ENCODE peak calls at places on chromosomes 5 and 9, in five cellular contexts. J, K, A, S and Q are unnamed samples.

GRCh38 chr9:93138171-93138764 is 4.2 kb upstream of the NINJ1 start:
- DNase-seq in S (no peak), J (no peak), A (no peak), K (no peak), Q (no peak)

GRCh38 chr9:703392-703791 is 138.1 kb upstream of the DMRT1 start:
- DNase-seq in S (no peak), A (no peak), K (no peak), J (no peak), Q (no peak)

GRCh38 chr5:83877911-83878706 is 157.5 kb upstream of the HAPLN1 start:
- DNase-seq in A (peak), J (no peak), S (no peak), K (no peak), Q (no peak)

GRCh38 chr5:59036274-59036961 is 453.5 kb downstream of the RAB3C start:
- DNase-seq in S (no peak), K (peak), J (peak), A (peak), Q (peak)

GRCh38 chr9:101462558-101462957 is 27.0 kb upstream of the ALDOB start:
- DNase-seq in S (no peak), K (no peak), J (no peak), A (peak), Q (peak)

GRCh38 chr5:176446884-176447537 is 1.2 kb upstream of the FAF2 start:
- DNase-seq in K (no peak), J (no peak), A (peak), S (peak), Q (no peak)

GRCh38 chr9:8784813-8785212 is 985.2 kb upstream of the DMAC1 start:
- DNase-seq in K (no peak), J (no peak), S (no peak), A (peak), Q (no peak)

GRCh38 chr9:130846487-130847305 is 11.6 kb downstream of the ABL1 start:
- DNase-seq in K (peak), S (no peak), J (no peak), A (peak), Q (peak)

GRCh38 chr9:33138768-33139167 is 28.4 kb downstream of the B4GALT1 start:
- DNase-seq in S (no peak), J (no peak), A (no peak), K (no peak), Q (no peak)

GRCh38 chr5:154642499-154643245 is 112.5 kb upstream of the LARP1 start:
- DNase-seq in S (no peak), K (no peak), A (peak), J (no peak), Q (peak)

GRCh38 chr5:119435436-119436132 is 16.7 kb upstream of the HSD17B4 start:
- DNase-seq in A (peak), K (no peak), J (peak), S (peak), Q (peak)

GRCh38 chr5:140128376-140128775 is 2.6 kb downstream of the IGIP start:
- DNase-seq in S (no peak), A (no peak), K (no peak), J (no peak), Q (no peak)

GRCh38 chr5:96752341-96753016 is 55.3 kb downstream of the ERAP1 start:
- DNase-seq in J (peak), A (peak), K (peak), S (peak), Q (peak)

GRCh38 chr5:6576861-6577501 is 55.9 kb downstream of the NSUN2 start:
- DNase-seq in A (peak), J (peak), S (peak), K (peak), Q (peak)

GRCh38 chr5:150490296-150490669 is 17.6 kb upstream of the NDST1 start:
- DNase-seq in K (no peak), J (no peak), A (no peak), S (no peak), Q (no peak)

GRCh38 chr9:107480386-107480789 is 9.2 kb downstream of the KLF4 start:
- DNase-seq in J (peak), A (peak), K (no peak), S (no peak), Q (peak)

GRCh38 chr5:125501396-125501795 is 755.0 kb upstream of the ZNF608 start:
- DNase-seq in K (no peak), J (no peak), S (no peak), A (no peak), Q (no peak)

GRCh38 chr9:136561779-136562178 is 15.9 kb upstream of the NOTCH1 start:
- DNase-seq in K (no peak), A (no peak), S (no peak), J (no peak), Q (no peak)

GRCh38 chr5:160347453-160347852 is 23.0 kb downstream of the C1QTNF2 start:
- DNase-seq in A (no peak), K (no peak), J (no peak), S (no peak), Q (no peak)

GRCh38 chr5:138469540-138470321 is 4.5 kb downstream of the EGR1 start:
- DNase-seq in J (peak), A (peak), K (peak), S (no peak), Q (peak)

GRCh38 chr9:111148390-111148993 is 110.2 kb upstream of the LPAR1 start:
- DNase-seq in S (no peak), A (peak), K (no peak), J (no peak), Q (no peak)

GRCh38 chr5:146015001-146015400 is 78.6 kb downstream of the SH3RF2 start:
- DNase-seq in A (no peak), J (no peak), S (no peak), K (peak), Q (no peak)

GRCh38 chr5:79416499-79416898 is 97.4 kb downstream of the HOMER1 start:
- DNase-seq in S (no peak), K (no peak), A (peak), J (no peak), Q (no peak)

GRCh38 chr5:1255081-1255561 is 29.9 kb downstream of the SLC6A18 start:
- DNase-seq in A (peak), J (no peak), K (no peak), S (no peak), Q (no peak)

GRCh38 chr5:16963821-16964220 is 27.7 kb upstream of the MYO10 start:
- DNase-seq in S (no peak), J (no peak), A (no peak), K (no peak), Q (no peak)

GRCh38 chr5:16970260-16970659 is 34.2 kb upstream of the MYO10 start:
- DNase-seq in S (no peak), A (no peak), J (no peak), K (no peak), Q (no peak)

GRCh38 chr5:16965581-16965980 is 29.5 kb upstream of the MYO10 start:
- DNase-seq in S (no peak), A (peak), K (no peak), J (no peak), Q (no peak)

GRCh38 chr5:16964821-16965220 is 28.7 kb upstream of the MYO10 start:
- DNase-seq in A (peak), S (no peak), K (no peak), J (no peak), Q (no peak)
- TF ChIP-seq CTCF in A (no peak), S (no peak), K (no peak), J (no peak), Q (no peak)

GRCh38 chr5:172123269-172123692 is 64.7 kb downstream of the STK10 start:
- DNase-seq in A (peak), S (no peak), K (peak), J (peak), Q (peak)
- TF ChIP-seq CTCF in A (peak), S (no peak), K (peak), J (no peak), Q (no peak)

DNA sequence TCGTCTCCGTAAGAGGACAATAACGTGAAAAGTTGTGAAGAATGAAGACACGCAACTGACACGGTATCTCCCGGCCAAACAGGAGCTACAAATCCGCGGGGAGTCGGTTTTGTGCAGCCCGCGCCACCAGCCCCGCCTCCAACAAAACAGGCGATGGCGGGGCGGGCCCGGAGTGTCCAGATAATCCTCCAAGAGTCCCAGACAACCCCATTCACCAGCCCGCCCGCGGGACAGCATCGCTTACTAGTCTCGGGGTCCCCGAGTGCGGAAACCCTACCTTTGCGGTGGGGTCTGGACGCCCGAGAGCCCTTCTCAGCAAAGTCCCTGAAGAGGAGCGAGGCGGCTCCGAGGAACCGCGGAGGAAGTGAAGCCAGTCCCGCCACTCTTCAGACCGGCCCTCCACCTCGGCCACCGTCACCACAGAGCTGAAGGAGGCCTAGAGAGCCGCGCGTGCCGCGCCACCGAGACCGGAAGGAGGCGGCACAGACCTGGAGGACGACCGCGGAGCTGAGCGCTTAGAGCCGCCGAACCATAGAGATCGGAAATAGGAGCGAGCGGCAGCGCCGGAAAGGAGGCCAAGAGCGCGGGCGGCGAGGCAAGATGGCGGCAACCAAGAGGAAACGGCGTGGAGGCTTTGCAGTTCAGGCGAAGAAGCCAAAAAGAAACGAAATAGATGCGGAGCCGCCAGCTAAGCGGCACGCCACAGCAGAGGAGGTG is at the start of the genes BRIX1 and RAD1:
- DNase-seq in A (peak), K (peak), S (peak), J (peak), Q (peak)
- TF ChIP-seq CTCF in A (no peak), K (no peak), S (no peak), J (peak), Q (no peak)

GRCh38 chr9:95729066-95729465 is 146.4 kb upstream of the ERCC6L2 start:
- DNase-seq in J (no peak), A (no peak), K (no peak), S (no peak), Q (no peak)

GRCh38 chr9:95727947-95728546 is 147.4 kb upstream of the ERCC6L2 start:
- DNase-seq in K (peak), A (no peak), J (no peak), S (no peak), Q (no peak)

GRCh38 chr9:95724253-95724991 is 151.1 kb upstream of the ERCC6L2 start:
- DNase-seq in K (no peak), J (no peak), A (no peak), S (no peak), Q (no peak)

GRCh38 chr9:95725045-95725444 is 150.4 kb upstream of the ERCC6L2 start:
- DNase-seq in K (no peak), A (no peak), J (peak), S (no peak), Q (no peak)

DNA sequence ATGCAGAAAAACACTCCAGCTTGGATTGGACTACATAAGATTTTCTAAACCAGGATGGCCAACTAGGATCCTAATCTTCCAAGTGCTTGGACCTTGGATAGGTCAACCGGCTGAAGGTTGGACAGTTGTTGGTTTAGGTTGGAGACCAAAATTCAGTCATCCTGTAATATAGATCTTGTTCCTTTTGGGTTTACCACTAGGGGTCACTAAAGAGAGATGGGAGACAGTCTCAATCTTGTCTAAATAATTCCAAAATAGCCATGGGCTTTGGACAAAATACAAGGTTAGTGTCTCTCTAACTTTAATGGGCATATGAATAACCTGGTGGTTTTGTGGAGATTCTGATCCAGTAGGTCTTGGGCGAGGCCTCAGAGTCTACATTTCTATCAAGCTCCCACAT is 148.7 kb upstream of the ERCC6L2 start:
- DNase-seq in J (peak), S (no peak), K (no peak), A (peak), Q (peak)
- TF ChIP-seq CTCF in J (peak), S (peak), K (peak), A (peak), Q (peak)